ENCODE peak calls at places on chromosomes 7 and 10, in five cellular contexts. L is K562, N is stomach, Y is H1, U is transverse colon. O is an unnamed sample.

GRCh38 chr10:49212783-49213182 is 24.6 kb upstream of the TMEM273 start:
- DNase-seq in U (no peak), N (no peak), Y (no peak), L (no peak), O (no peak)

GRCh38 chr10:78190051-78190450 is 156.4 kb downstream of the RPS24 start:
- DNase-seq in Y (no peak), U (no peak), N (no peak), L (no peak), O (no peak)

GRCh38 chr10:13414855-13415254 is 66.8 kb upstream of the SEPHS1 start:
- DNase-seq in U (peak), N (peak), L (no peak), Y (no peak), O (no peak)

GRCh38 chr10:23065549-23065948 is 29.8 kb upstream of the MSRB2 start:
- DNase-seq in L (no peak), U (peak), N (peak), Y (no peak), O (peak)

GRCh38 chr7:50793947-50794570 is 11.4 kb upstream of the GRB10 start:
- DNase-seq in U (no peak), N (no peak), L (no peak), Y (no peak), O (no peak)

GRCh38 chr10:28676297-28676967 is 889 bp upstream of the BAMBI start:
- DNase-seq in U (peak), N (peak), Y (no peak), L (no peak), O (no peak)

GRCh38 chr10:75117996-75118395 is 6.5 kb downstream of the SAMD8 start:
- DNase-seq in Y (no peak), U (no peak), L (no peak), N (no peak), O (no peak)

GRCh38 chr7:80361948-80362347 is 149.9 kb downstream of the GNAT3 start:
- DNase-seq in Y (no peak), L (no peak), U (no peak), N (no peak), O (no peak)

GRCh38 chr10:111784386-111784785 is 399.2 kb downstream of the GPAM start:
- DNase-seq in Y (no peak), N (no peak), L (no peak), U (no peak), O (no peak)

GRCh38 chr7:82293467-82293866 is 150.1 kb downstream of the CACNA2D1 start:
- DNase-seq in U (no peak), L (no peak), Y (no peak), N (no peak), O (no peak)

GRCh38 chr7:128735433-128735832 is 3.7 kb upstream of the CALU start:
- DNase-seq in Y (no peak), L (no peak), N (no peak), U (no peak), O (no peak)

GRCh38 chr10:18010050-18010449 is 58.3 kb downstream of the SLC39A12 start:
- DNase-seq in L (no peak), N (no peak), Y (no peak), U (no peak), O (no peak)

GRCh38 chr7:146606628-146607027 is 490.0 kb downstream of the CNTNAP2 start:
- DNase-seq in U (no peak), Y (no peak), N (no peak), L (no peak), O (no peak)

GRCh38 chr7:150406565-150407421 is 27.7 kb downstream of the ZNF775 start:
- DNase-seq in L (peak), N (no peak), Y (no peak), U (peak), O (no peak)

GRCh38 chr7:144835668-144836544 is at the start of gene TPK1:
- DNase-seq in Y (peak), U (peak), N (peak), L (peak), O (peak)
- TF ChIP-seq CTCF in Y (no peak), U (no peak), N (no peak), L (peak), O (peak)

DNA sequence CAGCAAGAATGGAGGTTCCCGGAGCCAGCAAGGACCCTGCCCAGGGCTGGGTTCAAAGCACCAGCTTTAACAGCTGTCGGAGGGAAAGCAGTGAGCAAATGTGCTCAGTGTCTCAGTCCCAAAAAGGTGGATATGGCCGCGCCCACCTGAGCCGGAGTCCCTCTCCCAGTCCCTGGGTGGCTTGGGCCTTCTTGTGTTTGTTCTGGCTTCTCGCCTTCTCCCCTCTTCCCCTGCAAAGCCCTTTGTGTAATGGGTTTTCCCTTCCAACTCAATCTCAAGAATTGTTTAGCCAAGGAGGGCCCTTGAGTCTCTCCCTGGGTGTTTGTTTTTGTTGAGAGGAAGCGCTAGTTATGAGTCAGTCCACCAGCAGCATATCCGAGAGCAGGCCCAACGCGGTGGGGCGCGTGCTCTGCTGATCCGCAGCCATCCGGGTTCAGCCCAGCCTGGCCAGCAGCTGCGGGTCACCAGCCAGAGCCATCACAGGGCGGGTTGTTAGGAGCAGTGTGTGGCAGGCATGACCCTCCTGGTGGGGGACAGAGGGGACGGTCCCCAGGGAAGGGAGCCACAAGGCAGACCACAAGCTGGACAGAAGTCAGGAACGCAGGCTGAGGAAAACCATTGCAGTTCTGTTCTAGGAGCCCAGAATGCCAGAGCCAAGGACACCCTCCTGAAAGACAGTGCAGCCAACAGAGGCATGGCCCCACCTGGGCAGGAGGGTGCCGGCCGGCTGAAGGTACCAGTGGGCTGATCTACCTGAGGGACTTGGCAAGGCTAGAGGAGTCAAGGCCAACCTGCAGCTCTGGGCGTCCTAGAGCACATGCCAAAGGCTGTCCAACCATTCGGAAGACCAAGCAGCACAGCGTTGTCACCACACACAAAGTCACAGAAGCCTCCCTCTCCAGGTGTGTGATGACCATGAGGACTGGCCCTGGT is 21.3 kb downstream of the CALML3 start:
- DNase-seq in Y (no peak), U (peak), L (peak), N (peak), O (peak)
- TF ChIP-seq EP300 in Y (no peak), U (no peak), L (no peak), N (no peak), O (no peak)

GRCh38 chr10:132487241-132488135 is 50.1 kb upstream of the INPP5A start:
- DNase-seq in U (no peak), L (no peak), Y (no peak), N (no peak), O (no peak)
- TF ChIP-seq CTCF in U (no peak), L (no peak), Y (no peak), N (no peak), O (no peak)

DNA sequence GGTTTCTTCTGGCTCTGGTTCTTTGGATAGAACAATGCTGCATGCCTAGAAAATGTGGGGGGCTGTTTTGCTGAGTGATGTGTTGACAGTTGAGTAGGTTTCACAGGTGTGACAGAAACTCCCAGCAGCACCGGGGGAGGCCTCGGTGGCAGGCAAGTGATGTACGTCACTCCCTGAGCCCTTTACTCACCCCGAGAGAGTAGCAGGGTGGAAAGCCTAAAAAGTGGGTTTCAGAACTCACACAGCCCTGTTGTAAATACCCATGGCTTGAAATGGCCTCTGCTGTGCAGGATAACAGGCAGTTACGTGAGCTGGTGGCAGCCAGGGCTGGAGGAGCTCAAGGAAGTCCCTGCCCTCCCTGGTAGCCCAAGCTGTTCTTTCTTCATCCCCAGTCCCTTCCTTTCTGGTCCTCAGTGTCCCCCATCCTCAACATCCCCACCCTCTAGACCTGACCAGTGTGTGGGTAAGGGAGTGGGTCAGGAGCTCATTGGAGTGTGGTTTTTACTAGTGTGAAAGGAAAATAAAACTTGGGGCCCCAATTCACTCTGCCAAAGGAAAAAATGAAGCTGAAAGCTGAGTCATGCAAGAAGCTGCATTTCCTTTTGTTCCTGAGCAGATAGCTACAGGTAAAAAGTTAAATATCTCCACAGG is 258.1 kb downstream of the STK31 start:
- DNase-seq in Y (no peak), N (no peak), L (no peak), U (no peak), O (no peak)
- TF ChIP-seq EP300 in Y (no peak), N (no peak), L (no peak), U (no peak), O (no peak)

DNA sequence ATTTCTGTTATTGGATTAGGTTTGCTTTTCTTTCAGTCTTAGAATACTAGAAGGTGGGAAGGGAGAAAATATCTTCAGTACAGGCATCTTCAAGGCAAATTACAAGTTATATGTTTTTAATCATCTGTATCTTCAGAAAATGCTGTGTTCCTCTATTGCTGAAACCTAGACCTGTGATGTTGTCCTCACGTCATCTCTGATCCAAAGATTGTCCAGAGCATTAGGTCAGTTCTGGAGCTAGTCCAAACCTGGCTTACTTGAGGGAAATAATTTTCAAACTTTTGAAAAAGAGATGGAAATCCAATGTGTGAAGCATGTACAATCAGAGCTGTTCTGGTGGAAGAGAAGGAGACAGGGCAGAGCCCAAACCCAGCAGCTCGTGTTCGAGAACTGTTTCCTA is 217.3 kb downstream of the ZEB1 start:
- DNase-seq in Y (no peak), N (no peak), L (no peak), U (no peak), O (peak)
- TF ChIP-seq CTCF in Y (no peak), N (no peak), L (no peak), U (no peak), O (no peak)

O was measured in tibial nerve.